ENCODE peak calls at places on chromosomes 5 and 9, in four cellular contexts. C is Peyer's patch, P is heart left ventricle, N is uterus. L is an unnamed sample. For H3K27me3, the result is how much of the 10 kb centered on the place peaks cover.

GRCh38 chr9:81801190-81801589 is 111.8 kb upstream of the TLE1 start:
- DNase-seq in C (no peak), P (no peak), N (peak), L (no peak)

GRCh38 chr5:150644496-150644895 is 4.0 kb downstream of the SYNPO start:
- DNase-seq in C (no peak), P (peak), N (no peak), L (no peak)

GRCh38 chr9:1879501-1879900 is 135.6 kb upstream of the SMARCA2 start:
- DNase-seq in C (no peak), P (no peak), N (no peak), L (no peak)

GRCh38 chr5:176881816-176882565 is 17.2 kb downstream of the HK3 start:
- DNase-seq in C (no peak), P (no peak), N (no peak), L (no peak)

GRCh38 chr5:146754621-146755020 is 123.9 kb downstream of the PPP2R2B start:
- DNase-seq in C (no peak), P (no peak), N (no peak), L (no peak)

GRCh38 chr5:107389130-107389553 is 281.6 kb downstream of the EFNA5 start:
- DNase-seq in C (peak), P (no peak), N (no peak), L (no peak)

GRCh38 chr5:172910828-172911627 is 48.2 kb upstream of the RPL26L1 start:
- DNase-seq in C (peak), P (peak), N (peak), L (no peak)

GRCh38 chr5:40171971-40172370 is 507.7 kb upstream of the PTGER4 start:
- DNase-seq in C (no peak), P (no peak), N (no peak), L (no peak)

DNA sequence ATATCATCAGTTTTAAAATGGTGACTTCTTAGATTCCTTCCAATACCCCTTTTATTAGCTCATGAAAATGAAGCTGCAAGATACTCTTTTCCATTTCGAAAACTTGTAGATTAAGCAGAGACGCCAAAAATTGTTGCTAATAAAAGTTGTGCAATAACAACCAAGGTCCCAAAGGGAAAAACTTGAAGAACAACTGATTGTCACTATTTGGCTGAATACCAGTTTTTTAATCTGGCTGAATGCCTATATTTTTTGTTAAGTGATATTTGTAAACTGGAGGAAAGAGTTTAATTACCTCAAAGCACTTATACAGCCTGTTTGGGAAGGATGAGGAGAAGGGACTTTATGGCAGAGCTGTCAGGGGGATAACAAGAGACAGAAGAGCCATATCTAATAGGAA is 14.6 kb downstream of the C5orf58 start:
- DNase-seq in C (no peak), P (no peak), N (no peak), L (no peak)
- H3K27ac ChIP-seq in C (no peak), P (no peak), N (no peak), L (no peak)

DNA sequence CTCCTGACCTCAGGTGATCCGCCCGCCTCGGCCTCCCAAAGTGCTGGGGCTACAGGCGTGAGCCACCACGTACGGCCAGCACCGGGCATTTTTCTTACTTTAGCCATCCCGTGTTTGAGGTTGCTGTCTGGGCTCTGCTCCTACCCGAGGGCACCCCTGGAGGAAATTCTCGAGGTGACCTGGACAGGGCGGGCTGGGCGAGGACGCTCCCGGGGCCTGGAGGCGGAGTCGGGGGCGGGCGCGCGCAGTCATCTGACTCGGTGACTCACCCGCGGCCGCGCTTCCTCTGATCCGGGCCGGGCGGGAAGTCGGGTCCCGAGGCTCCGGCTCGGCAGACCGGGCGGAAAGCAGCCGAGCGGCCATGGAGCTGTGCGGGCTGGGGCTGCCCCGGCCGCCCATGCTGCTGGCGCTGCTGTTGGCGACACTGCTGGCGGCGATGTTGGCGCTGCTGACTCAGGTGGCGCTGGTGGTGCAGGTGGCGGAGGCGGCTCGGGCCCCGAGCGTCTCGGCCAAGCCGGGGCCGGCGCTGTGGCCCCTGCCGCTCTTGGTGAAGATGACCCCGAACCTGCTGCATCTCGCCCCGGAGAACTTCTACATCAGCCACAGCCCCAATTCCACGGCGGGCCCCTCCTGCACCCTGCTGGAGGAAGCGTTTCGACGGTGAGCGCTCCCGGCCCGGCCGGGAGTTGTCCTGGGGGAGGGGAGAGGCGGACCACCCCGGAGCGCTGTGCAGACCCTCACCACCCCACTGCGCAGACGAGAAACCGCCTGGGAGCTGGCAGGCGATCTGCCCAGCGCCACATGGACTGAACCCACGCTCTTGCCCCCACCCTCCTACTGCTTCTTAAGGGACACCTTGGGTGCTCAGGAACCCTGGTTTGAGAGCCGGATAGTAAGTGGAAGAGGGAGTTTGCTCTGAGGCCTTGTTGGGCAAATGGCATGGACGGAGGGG is at the start of gene HEXB:
- DNase-seq in C (peak), P (peak), N (peak), L (peak)
- TF ChIP-seq POLR2A in C (peak), P (no peak), N (peak), L (peak)

GRCh38 chr9:135022191-135022870 is 65.1 kb upstream of the OLFM1 start:
- DNase-seq in C (no peak), P (no peak), N (no peak), L (no peak)
- H3K27me3 ChIP-seq in C (under half), P (under half), N (under half), L (under half)

GRCh38 chr9:83535736-83536135 is 2.5 kb downstream of the FRMD3 start:
- DNase-seq in C (no peak), P (no peak), N (no peak), L (no peak)

GRCh38 chr9:83536332-83536731 is 1.9 kb downstream of the FRMD3 start:
- DNase-seq in C (no peak), P (no peak), N (no peak), L (no peak)

GRCh38 chr9:83538172-83538889 is at the start of gene FRMD3:
- DNase-seq in C (no peak), P (peak), N (peak), L (peak)

GRCh38 chr9:83537331-83538171 is 650 bp downstream of the FRMD3 start:
- DNase-seq in C (no peak), P (no peak), N (no peak), L (no peak)

DNA sequence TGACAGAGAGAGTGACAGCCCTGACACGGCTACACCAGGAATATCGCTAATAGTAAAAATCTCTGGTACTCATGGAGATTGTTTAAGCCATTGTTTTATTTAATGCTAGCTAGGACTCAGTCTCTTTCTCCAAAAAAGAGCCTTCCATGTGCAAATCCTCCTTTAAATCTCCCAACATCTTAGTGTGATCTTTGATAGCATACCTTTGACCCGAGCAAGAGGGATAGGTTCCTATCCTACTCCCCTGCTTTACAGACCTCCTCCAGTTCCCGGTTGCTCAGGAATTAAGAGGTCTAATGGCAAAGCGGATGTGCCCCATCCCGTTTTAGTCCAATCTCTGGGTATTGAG is 663 bp upstream of the FRMD3 start:
- DNase-seq in C (no peak), P (no peak), N (no peak), L (no peak)
- H3K27ac ChIP-seq in C (peak), P (peak), N (peak), L (no peak)

GRCh38 chr5:75511435-75512382 is at the start of the genes CERT1 and POLK:
- DNase-seq in C (peak), P (peak), N (peak), L (peak)
- TF ChIP-seq POLR2A in C (peak), P (no peak), N (peak), L (peak)

GRCh38 chr9:14315754-14316573 is 2.0 kb upstream of the NFIB start:
- DNase-seq in C (no peak), P (peak), N (peak), L (peak)
- H3K27me3 ChIP-seq in C (under half), P (under half), N (under half), L (under half)

GRCh38 chr9:101367323-101367722 is 17.5 kb downstream of the BAAT start:
- DNase-seq in C (no peak), P (no peak), N (no peak), L (no peak)

GRCh38 chr9:101369286-101369685 is 15.5 kb downstream of the BAAT start:
- DNase-seq in C (no peak), P (no peak), N (no peak), L (no peak)

GRCh38 chr9:101362450-101362849 is 22.4 kb downstream of the BAAT start:
- DNase-seq in C (no peak), P (no peak), N (no peak), L (no peak)

GRCh38 chr9:101365181-101365580 is 19.6 kb downstream of the BAAT start:
- DNase-seq in C (no peak), P (no peak), N (no peak), L (no peak)

DNA sequence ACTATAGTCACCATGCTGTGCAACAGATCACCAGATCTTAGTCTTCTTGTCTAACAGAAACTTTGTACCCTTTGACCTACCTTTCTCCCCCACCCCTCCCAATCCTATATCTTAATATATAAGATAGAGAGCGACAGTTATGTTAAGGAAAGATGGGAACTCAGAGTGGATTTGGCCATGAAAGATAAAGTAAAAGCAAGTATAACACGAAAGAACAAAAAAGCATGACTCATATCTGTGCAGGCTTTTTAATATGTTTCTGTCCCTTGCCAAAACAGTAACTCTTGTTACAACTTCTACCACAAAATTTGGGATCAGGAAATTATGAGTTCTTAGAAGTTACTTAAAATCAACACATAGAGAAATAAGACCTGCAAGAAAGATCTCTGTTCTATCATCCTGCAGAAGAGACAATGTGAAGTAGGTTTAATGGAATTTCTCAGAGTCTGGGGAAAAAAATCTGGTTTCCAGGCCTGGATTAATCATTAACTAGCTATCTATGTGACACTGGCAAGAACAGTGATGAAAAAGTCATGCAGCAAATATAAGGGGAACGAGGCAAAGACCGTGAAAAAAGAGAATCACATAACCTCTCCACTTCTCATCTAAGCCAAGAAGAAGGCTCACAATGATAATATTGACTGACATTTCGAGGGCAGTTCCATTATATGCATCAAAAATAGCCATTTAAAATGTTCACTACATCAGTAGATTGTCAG is 18.6 kb downstream of the BAAT start:
- DNase-seq in C (no peak), P (no peak), N (no peak), L (no peak)
- H3K27ac ChIP-seq in C (no peak), P (no peak), N (no peak), L (no peak)

GRCh38 chr9:136793063-136793946 is 2.2 kb downstream of the TMEM141 start:
- DNase-seq in C (no peak), P (no peak), N (no peak), L (peak)
- TF ChIP-seq POLR2A in C (peak), P (no peak), N (no peak), L (no peak)

GRCh38 chr9:126609711-126610388 is 3.9 kb upstream of the LMX1B start:
- DNase-seq in C (no peak), P (no peak), N (no peak), L (no peak)
- H3K27me3 ChIP-seq in C (under half), P (half or more), N (under half), L (under half)

L was measured in ovary.